ENCODE peak calls at places on chromosome 6, in seven cellular contexts. Z, L, F, D, J, M and Q are unnamed samples.

GRCh38 chr6:1068905-1069304 is 243.0 kb upstream of the FOXQ1 start:
- DNase-seq in F (no peak), M (no peak), D (no peak), L (no peak), Z (no peak), J (no peak), Q (no peak)

GRCh38 chr6:25959890-25960531 is 2.6 kb upstream of the TRIM38 start:
- DNase-seq in M (no peak), D (no peak), L (no peak), J (no peak), F (peak; percentile 72), Z (peak; percentile 21), Q (peak; percentile 34)

GRCh38 chr6:28609672-28610071 is 84.0 kb downstream of the GPX5 start:
- DNase-seq in J (no peak), L (no peak), M (no peak), Z (no peak), D (no peak), F (no peak), Q (no peak)

GRCh38 chr6:170031684-170032121 is 259.2 kb downstream of the DLL1 start:
- DNase-seq in M (no peak), Z (no peak), L (no peak), F (no peak), D (no peak), J (no peak), Q (no peak)

GRCh38 chr6:37202788-37203491 is 33.0 kb downstream of the PIM1 start:
- DNase-seq in D (no peak), M (peak; percentile 65), L (no peak), Z (no peak), F (no peak), J (no peak), Q (no peak)

GRCh38 chr6:8215631-8216030 is 113.3 kb upstream of the EEF1E1 start:
- DNase-seq in D (no peak), L (no peak), F (peak; percentile 60), J (no peak), M (no peak), Z (no peak), Q (peak; percentile 57)

GRCh38 chr6:157488635-157489226 is 107.7 kb downstream of the ZDHHC14 start:
- DNase-seq in L (no peak), Z (peak; percentile 4), M (no peak), J (no peak), D (no peak), F (no peak), Q (no peak)

GRCh38 chr6:136613477-136613876 is 63.3 kb upstream of the MAP7 start:
- DNase-seq in L (no peak), D (peak; percentile 85), Z (no peak), J (no peak), F (peak; percentile 75), M (no peak), Q (peak; percentile 81)

GRCh38 chr6:134217110-134217509 is 100.8 kb downstream of the SGK1 start:
- DNase-seq in D (no peak), J (no peak), M (no peak), F (no peak), L (no peak), Z (peak; percentile 25), Q (peak; percentile 22)

GRCh38 chr6:74969591-74970267 is 236.1 kb downstream of the COL12A1 start:
- DNase-seq in J (no peak), F (peak; percentile 3), D (no peak), M (peak; percentile 62), L (no peak), Z (no peak), Q (no peak)

GRCh38 chr6:148431840-148432239 is 89.2 kb downstream of the SASH1 start:
- DNase-seq in L (no peak), D (no peak), F (no peak), Z (no peak), J (no peak), M (no peak), Q (no peak)

GRCh38 chr6:63509652-63510352 is 62.5 kb upstream of the LOC128125822 start:
- DNase-seq in Z (peak; percentile 80), L (no peak), M (no peak), D (no peak), F (peak; percentile 22), J (no peak), Q (peak; percentile 94)

GRCh38 chr6:131381052-131381451 is 192.0 kb upstream of the ARG1 start:
- DNase-seq in F (no peak), Z (no peak), L (peak; percentile 56), D (no peak), J (no peak), M (no peak), Q (no peak)

GRCh38 chr6:75285156-75285639 is 606 bp upstream of the TMEM30A start:
- DNase-seq in D (peak; percentile 48), M (no peak), J (no peak), L (peak; percentile 57), F (no peak), Z (no peak), Q (no peak)

GRCh38 chr6:128918886-128919285 is 35.9 kb downstream of the LAMA2 start:
- DNase-seq in J (no peak), D (no peak), F (no peak), M (no peak), Z (no peak), L (no peak), Q (no peak)

GRCh38 chr6:42958125-42958524 is 2.4 kb upstream of the GNMT start:
- DNase-seq in L (no peak), F (no peak), Z (no peak), J (no peak), D (no peak), M (no peak), Q (no peak)

GRCh38 chr6:166949533-166950442 is 6.6 kb downstream of the RNASET2 start:
- DNase-seq in L (no peak), J (no peak), M (no peak), D (no peak), Z (no peak), F (no peak), Q (no peak)

GRCh38 chr6:130534627-130535026 is 168.8 kb downstream of the TMEM200A start:
- DNase-seq in J (no peak), L (no peak), F (no peak), Z (no peak), M (no peak), D (no peak), Q (no peak)

GRCh38 chr6:150620763-150621162 is 21.1 kb downstream of the PLEKHG1 start:
- DNase-seq in Z (no peak), F (no peak), M (no peak), L (no peak), J (no peak), D (no peak), Q (no peak)

GRCh38 chr6:134097114-134097707 is 44.8 kb upstream of the SLC2A12 start:
- DNase-seq in J (peak; percentile 27), Z (peak; percentile 78), L (peak; percentile 85), D (peak; percentile 61), M (peak; percentile 85), F (peak; percentile 67), Q (peak; percentile 64)

GRCh38 chr6:9101920-9102319 is 666.6 kb upstream of the SLC35B3 start:
- DNase-seq in F (no peak), J (no peak), L (no peak), M (no peak), D (no peak), Z (no peak), Q (no peak)

GRCh38 chr6:123168892-123169851 is 173.1 kb downstream of the CLVS2 start:
- DNase-seq in F (no peak), J (no peak), D (no peak), M (no peak), Z (no peak), L (no peak), Q (no peak)

GRCh38 chr6:83702749-83703148 is 6.2 kb downstream of the SNAP91 start:
- DNase-seq in M (no peak), Z (no peak), J (no peak), F (no peak), L (no peak), D (no peak), Q (no peak)

GRCh38 chr6:52550014-52550575 is 26.8 kb downstream of the TRAM2 start:
- DNase-seq in F (no peak), M (no peak), J (no peak), D (no peak), L (no peak), Z (no peak), Q (no peak)

GRCh38 chr6:84868149-84868548 is 103.8 kb upstream of the TBX18 start:
- DNase-seq in L (no peak), Z (no peak), D (no peak), J (no peak), M (no peak), F (no peak), Q (no peak)

GRCh38 chr6:93194480-93194879 is 224.9 kb downstream of the EPHA7 start:
- DNase-seq in D (no peak), L (no peak), F (no peak), M (no peak), Z (no peak), J (no peak), Q (no peak)

GRCh38 chr6:34531580-34532201 is 24.4 kb downstream of the SPDEF start:
- DNase-seq in F (peak; percentile 87), L (peak; percentile 99), J (no peak), D (no peak), Z (peak; percentile 85), M (no peak), Q (peak; percentile 68)

GRCh38 chr6:112936079-112936472 is 588.9 kb downstream of the RFPL4B start:
- DNase-seq in M (no peak), D (no peak), Z (no peak), L (no peak), F (no peak), J (no peak), Q (no peak)

GRCh38 chr6:52741872-52742271 is 21.4 kb downstream of the GSTA2 start:
- DNase-seq in F (no peak), J (no peak), D (no peak), Z (no peak), L (no peak), M (no peak), Q (peak; percentile 78)

GRCh38 chr6:125503181-125503580 is 201.4 kb upstream of the HDDC2 start:
- DNase-seq in J (no peak), Z (no peak), F (no peak), D (no peak), L (no peak), M (no peak), Q (no peak)

GRCh38 chr6:46410330-46410953 is 80.8 kb downstream of the RCAN2 start:
- DNase-seq in Z (peak; percentile 67), D (peak; percentile 15), F (peak; percentile 58), J (no peak), M (peak; percentile 52), L (peak; percentile 55), Q (peak; percentile 60)

GRCh38 chr6:96626749-96627353 is 63.9 kb downstream of the FHL5 start:
- DNase-seq in J (no peak), Z (peak; percentile 46), F (peak; percentile 45), M (peak; percentile 18), L (peak; percentile 68), D (peak; percentile 28), Q (peak; percentile 61)

GRCh38 chr6:98525860-98526259 is 308.5 kb upstream of the POU3F2 start:
- DNase-seq in M (no peak), D (no peak), L (no peak), F (no peak), Z (no peak), J (no peak), Q (no peak)

GRCh38 chr6:154561750-154562149 is 51.3 kb upstream of the CNKSR3 start:
- DNase-seq in L (no peak), F (no peak), Z (no peak), J (no peak), D (no peak), M (no peak), Q (no peak)

GRCh38 chr6:140537211-140537610 is 1162.8 kb upstream of the CITED2 start:
- DNase-seq in J (no peak), L (no peak), Z (peak; percentile 18), M (no peak), D (peak; percentile 20), F (peak; percentile 43), Q (peak; percentile 72)